ENCODE peak calls at places on chromosomes 13 and 19, in six cellular contexts. N, C, R, H, Y and B are unnamed samples.

GRCh38 chr19:18975011-18975410 is 34.0 kb upstream of the HOMER3 start:
- DNase-seq in N (no peak), C (no peak), R (no peak), H (no peak), Y (no peak), B (no peak)

GRCh38 chr13:45879666-45880065 is 28.1 kb upstream of the SIAH3 start:
- DNase-seq in N (no peak), C (no peak), R (peak), H (no peak), Y (no peak), B (no peak)

GRCh38 chr13:68173111-68173510 is 943.0 kb upstream of the PCDH9 start:
- DNase-seq in N (no peak), C (no peak), R (no peak), H (no peak), Y (no peak), B (no peak)

GRCh38 chr13:64551755-64552154 is 2678.4 kb downstream of the PCDH9 start:
- DNase-seq in N (no peak), C (no peak), R (no peak), H (no peak), Y (no peak), B (no peak)

GRCh38 chr13:111492341-111492945 is 172.0 kb downstream of the TEX29 start:
- DNase-seq in N (no peak), C (no peak), R (no peak), H (no peak), Y (no peak), B (no peak)

GRCh38 chr19:54515156-54515555 is 12.5 kb downstream of the LAIR2 start:
- DNase-seq in N (no peak), C (no peak), R (no peak), H (no peak), Y (no peak), B (no peak)

GRCh38 chr19:46491975-46492682 is 3.5 kb downstream of the PNMA8B start:
- DNase-seq in N (no peak), C (no peak), R (no peak), H (no peak), Y (no peak), B (no peak)

GRCh38 chr13:49630580-49630979 is 2.3 kb downstream of the ARL11 start:
- DNase-seq in N (no peak), C (no peak), R (no peak), H (no peak), Y (no peak), B (no peak)

GRCh38 chr19:33325920-33326319 is 23.6 kb upstream of the CEBPA start:
- DNase-seq in N (peak), C (no peak), R (no peak), H (no peak), Y (no peak), B (no peak)

GRCh38 chr19:18239303-18239702 is 13.1 kb upstream of the PDE4C start:
- DNase-seq in N (no peak), C (no peak), R (no peak), H (no peak), Y (no peak), B (no peak)

GRCh38 chr19:58544591-58545285 is 874 bp downstream of the TRIM28 start:
- DNase-seq in N (no peak), C (no peak), R (peak), H (no peak), Y (no peak), B (no peak)

GRCh38 chr13:75838366-75839017 is 202.4 kb downstream of the LMO7 start:
- DNase-seq in N (no peak), C (no peak), R (no peak), H (no peak), Y (no peak), B (no peak)

GRCh38 chr13:79548886-79549285 is 67.9 kb downstream of the NDFIP2 start:
- DNase-seq in N (no peak), C (no peak), R (no peak), H (no peak), Y (no peak), B (no peak)

GRCh38 chr13:99908129-99908805 is 63.3 kb downstream of the ZIC5 start:
- DNase-seq in N (no peak), C (no peak), R (no peak), H (no peak), Y (no peak), B (no peak)

GRCh38 chr13:89755729-89756492 is 1591.6 kb upstream of the MIR17HG start:
- DNase-seq in N (no peak), C (no peak), R (no peak), H (no peak), Y (no peak), B (no peak)

GRCh38 chr13:50220938-50221337 is 205.7 kb downstream of the KCNRG start:
- DNase-seq in N (no peak), C (no peak), R (no peak), H (no peak), Y (no peak), B (no peak)

GRCh38 chr19:36128392-36128736 is 11.5 kb upstream of the CAPNS1 start:
- DNase-seq in N (no peak), C (no peak), R (no peak), H (no peak), Y (no peak), B (no peak)

GRCh38 chr13:73938375-73939070 is 195.7 kb downstream of the KLF12 start:
- DNase-seq in N (no peak), C (no peak), R (no peak), H (no peak), Y (no peak), B (no peak)

GRCh38 chr13:77002590-77003190 is 10.8 kb downstream of the CLN5 start:
- DNase-seq in N (no peak), C (no peak), R (no peak), H (no peak), Y (no peak), B (no peak)

GRCh38 chr19:8512115-8512967 is 1.6 kb downstream of the ZNF414 start:
- DNase-seq in N (no peak), C (no peak), R (no peak), H (no peak), Y (no peak), B (no peak)

GRCh38 chr19:7506385-7507328 is 9.2 kb upstream of the ZNF358 start:
- DNase-seq in N (no peak), C (peak), R (peak), H (no peak), Y (peak), B (peak)

GRCh38 chr13:99653526-99653925 is 152.3 kb downstream of the TM9SF2 start:
- DNase-seq in N (no peak), C (no peak), R (no peak), H (no peak), Y (no peak), B (no peak)